ENCODE peak calls at places on chromosomes 11 and 22, in ten cellular contexts. L, V, B, K, M, S, E, W, I and O are unnamed samples. For H3K27me3, the result is how much of the 10 kb centered on the place peaks cover.

GRCh38 chr11:47257518-47258316 is at the start of gene NR1H3:
- DNase-seq in E (peak), M (peak), W (peak), I (peak), V (peak), K (peak), S (peak), B (peak), L (peak), O (peak)

GRCh38 chr22:27120036-27120435 is 462.6 kb downstream of the MIAT start:
- DNase-seq in M (no peak), B (no peak), K (no peak), S (no peak), I (no peak), E (no peak), W (no peak), L (no peak), V (no peak), O (no peak)

GRCh38 chr11:108593214-108593909 is at the start of gene EXPH5:
- DNase-seq in W (peak), V (peak), S (peak), M (peak), K (peak), E (peak), L (peak), I (peak), B (peak), O (peak)

GRCh38 chr22:35984183-35984710 is 44.4 kb downstream of the RBFOX2 start:
- DNase-seq in M (no peak), V (no peak), S (no peak), E (no peak), I (no peak), W (no peak), B (no peak), L (no peak), K (no peak), O (no peak)

GRCh38 chr22:35452351-35452781 is 52.4 kb downstream of the MCM5 start:
- DNase-seq in W (no peak), S (no peak), E (peak), V (no peak), M (no peak), I (no peak), L (no peak), B (no peak), K (no peak), O (peak)

GRCh38 chr22:40302149-40302548 is 44.2 kb upstream of the ADSL start:
- DNase-seq in K (no peak), L (no peak), V (no peak), B (no peak), M (no peak), E (no peak), S (no peak), W (no peak), I (no peak), O (no peak)

GRCh38 chr11:9947231-9947864 is 283.5 kb downstream of the SWAP70 start:
- DNase-seq in I (no peak), V (no peak), K (no peak), L (no peak), S (no peak), W (no peak), E (no peak), B (no peak), M (no peak), O (no peak)

GRCh38 chr11:31340903-31341572 is 28.5 kb downstream of the DCDC1 start:
- DNase-seq in K (peak), I (no peak), W (peak), V (no peak), S (no peak), E (no peak), M (no peak), L (no peak), B (peak), O (no peak)

GRCh38 chr11:134358165-134358852 is 26.5 kb downstream of the GLB1L2 start:
- DNase-seq in B (no peak), I (no peak), L (no peak), E (no peak), V (no peak), K (no peak), M (no peak), S (no peak), W (no peak), O (no peak)

GRCh38 chr11:71302911-71303310 is 50.5 kb upstream of the SHANK2 start:
- DNase-seq in M (no peak), B (no peak), I (no peak), E (no peak), V (no peak), S (no peak), W (no peak), K (no peak), L (no peak), O (peak)

GRCh38 chr11:1563149-1563638 is 8.9 kb downstream of the DUSP8 start:
- DNase-seq in L (no peak), M (no peak), I (no peak), S (no peak), E (no peak), W (no peak), B (no peak), V (no peak), K (no peak), O (no peak)

GRCh38 chr11:6663794-6664478 is 8.3 kb upstream of the DCHS1 start:
- DNase-seq in V (no peak), M (no peak), B (no peak), L (no peak), S (no peak), I (no peak), E (no peak), W (no peak), K (no peak), O (no peak)

GRCh38 chr11:117792992-117793391 is 4.0 kb downstream of the DSCAML1 start:
- DNase-seq in S (no peak), B (no peak), L (no peak), K (no peak), V (no peak), E (no peak), I (no peak), M (no peak), W (no peak), O (no peak)

GRCh38 chr11:113675003-113675471 is 31.1 kb downstream of the TMPRSS5 start:
- DNase-seq in I (no peak), L (no peak), M (no peak), V (no peak), E (no peak), S (no peak), K (no peak), B (no peak), W (peak), O (no peak)

GRCh38 chr11:72223615-72224586 is 666 bp upstream of the INPPL1 start:
- DNase-seq in W (peak), V (peak), M (peak), B (no peak), S (peak), E (peak), I (peak), K (peak), L (peak), O (peak)

GRCh38 chr11:1488575-1489180 is 2.1 kb upstream of the MOB2 start:
- DNase-seq in B (no peak), E (no peak), L (no peak), S (peak), M (peak), I (no peak), W (no peak), V (no peak), K (no peak), O (no peak)

GRCh38 chr11:48154162-48154561 is 62.4 kb upstream of the OR4B1 start:
- DNase-seq in M (no peak), K (no peak), B (no peak), W (no peak), S (no peak), V (no peak), I (no peak), L (no peak), E (no peak), O (no peak)

GRCh38 chr11:2862395-2862949 is 23.1 kb downstream of the CDKN1C start:
- DNase-seq in B (no peak), E (no peak), V (no peak), S (no peak), I (no peak), M (no peak), L (no peak), K (no peak), W (no peak), O (no peak)

GRCh38 chr22:28373841-28374240 is 305.8 kb downstream of the TTC28 start:
- DNase-seq in S (no peak), I (no peak), M (no peak), W (no peak), E (no peak), B (no peak), L (no peak), K (no peak), V (no peak), O (no peak)

GRCh38 chr11:93929407-93929806 is 79.0 kb upstream of the VSTM5 start:
- DNase-seq in I (no peak), K (no peak), W (no peak), E (no peak), B (no peak), L (no peak), S (no peak), V (no peak), M (no peak), O (no peak)

GRCh38 chr11:106101797-106102196 is 24.3 kb downstream of the AASDHPPT start:
- DNase-seq in K (no peak), L (no peak), S (no peak), I (no peak), W (no peak), B (no peak), M (no peak), V (no peak), E (no peak), O (no peak)

GRCh38 chr11:408154-409007 is 6.4 kb downstream of the SIGIRR start:
- DNase-seq in M (no peak), E (no peak), B (no peak), L (no peak), V (no peak), S (no peak), W (no peak), K (no peak), I (no peak), O (no peak)

GRCh38 chr11:95522871-95523270 is 266.7 kb downstream of the FAM76B start:
- DNase-seq in L (no peak), I (no peak), E (no peak), B (no peak), K (no peak), V (no peak), W (no peak), S (no peak), M (no peak), O (no peak)

GRCh38 chr22:28582806-28583205 is 96.8 kb downstream of the TTC28 start:
- DNase-seq in I (no peak), S (no peak), K (no peak), M (no peak), E (no peak), B (no peak), V (no peak), W (no peak), L (no peak), O (no peak)

GRCh38 chr11:125114518-125114917 is 3.1 kb upstream of the TMEM218 start:
- DNase-seq in I (no peak), K (peak), E (no peak), M (no peak), S (no peak), L (no peak), W (no peak), V (no peak), B (peak), O (no peak)

GRCh38 chr11:125797641-125798040 is 9.7 kb downstream of the PATE3 start:
- DNase-seq in B (no peak), L (no peak), M (no peak), S (no peak), V (no peak), W (no peak), E (no peak), I (no peak), K (no peak), O (no peak)

GRCh38 chr11:4636962-4637661 is at the start of gene OR51D1:
- DNase-seq in K (peak), E (peak), M (peak), V (peak), I (peak), B (peak), L (peak), S (peak), W (peak), O (peak)

GRCh38 chr11:67354314-67355022 is 1.1 kb upstream of the POLD4 start:
- DNase-seq in S (peak), E (peak), I (peak), W (peak), V (no peak), M (peak), B (peak), K (peak), L (peak), O (peak)

GRCh38 chr11:60194511-60194910 is 11.6 kb upstream of the MS4A6A start:
- DNase-seq in L (no peak), M (no peak), K (no peak), W (no peak), V (no peak), I (no peak), S (no peak), E (no peak), B (no peak), O (no peak)
- TF ChIP-seq POLR2A in L (no peak), M (no peak), K (no peak), W (no peak), V (no peak), I (no peak), S (no peak), E (no peak), B (no peak), O (no peak)

DNA sequence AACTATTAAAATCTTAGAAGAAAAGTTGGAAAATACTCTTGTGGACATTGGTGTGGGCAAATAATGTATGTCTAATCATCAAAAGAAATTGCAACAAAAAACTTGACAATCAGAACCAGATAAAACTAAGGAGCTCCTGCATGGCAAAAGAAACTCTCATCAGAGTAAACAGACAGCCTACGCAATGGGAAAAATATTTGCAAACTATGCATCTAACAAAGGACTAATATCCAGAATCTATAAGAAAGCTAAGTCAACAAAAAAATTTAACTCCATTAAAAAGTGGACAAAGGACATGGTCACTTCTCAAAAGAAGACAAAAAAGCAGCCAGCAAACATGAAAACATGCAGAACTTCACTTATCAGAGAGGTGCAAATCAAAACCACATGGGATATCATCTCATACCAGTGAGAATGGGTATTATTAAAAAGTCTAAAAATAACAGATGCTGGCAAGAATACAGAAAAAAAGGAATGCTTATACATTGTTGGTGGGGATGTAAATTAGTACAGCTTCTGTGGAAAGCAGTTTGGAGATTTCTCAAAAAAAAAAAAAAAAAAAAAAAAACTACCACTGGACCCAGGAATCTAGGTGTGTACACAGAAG is 99.7 kb upstream of the TOP3B start:
- DNase-seq in I (no peak), V (no peak), E (no peak), L (no peak), S (no peak), B (no peak), K (no peak), M (no peak), W (no peak), O (no peak)
- H3K27me3 ChIP-seq in I (under half), V (under half), E (under half), L (under half), S (under half), B (under half), K (under half), M (under half), W (under half), O (under half)

GRCh38 chr11:75508051-75508561 is 17.6 kb downstream of the GDPD5 start:
- DNase-seq in E (no peak), M (no peak), L (no peak), B (no peak), W (no peak), I (no peak), K (no peak), V (no peak), S (no peak), O (no peak)
- TF ChIP-seq CTCF in E (no peak), M (no peak), L (no peak), B (no peak), W (no peak), I (no peak), K (no peak), V (no peak), S (no peak), O (no peak)

DNA sequence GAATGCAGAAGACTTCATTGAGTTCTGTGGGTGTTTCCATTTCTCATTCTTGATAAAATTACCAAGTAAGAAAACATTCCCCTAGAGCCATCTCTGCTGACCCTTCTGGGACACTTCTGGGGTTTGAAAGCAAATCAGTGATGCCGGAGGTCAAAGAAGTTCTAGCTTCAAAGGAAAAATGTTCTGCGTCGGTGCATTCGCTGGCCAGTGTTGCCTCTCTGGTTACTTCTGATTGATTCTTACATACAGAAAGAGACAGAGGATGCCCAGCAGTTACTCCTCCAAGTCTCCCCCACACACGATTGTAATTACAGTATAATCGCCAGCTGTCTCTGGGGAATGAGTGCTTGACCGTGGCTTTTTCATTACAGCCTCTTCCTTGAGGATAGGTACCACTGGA is 150.9 kb downstream of the SNX19 start:
- DNase-seq in K (no peak), M (no peak), B (no peak), L (no peak), I (no peak), V (no peak), W (no peak), E (no peak), S (no peak), O (no peak)
- TF ChIP-seq POLR2A in K (no peak), M (no peak), B (no peak), L (no peak), I (no peak), V (no peak), W (no peak), E (no peak), S (no peak), O (no peak)

GRCh38 chr22:37002633-37003032 is 16.6 kb downstream of the TST start:
- DNase-seq in W (no peak), E (no peak), S (no peak), L (no peak), V (no peak), K (no peak), M (no peak), I (no peak), B (no peak), O (no peak)
- H3K27me3 ChIP-seq in W (under half), E (under half), S (under half), L (under half), V (under half), K (under half), M (under half), I (under half), B (under half), O (under half)

GRCh38 chr11:61890536-61891330 is 612 bp downstream of the FADS3 start:
- DNase-seq in M (peak), W (peak), B (peak), E (peak), L (peak), K (peak), S (peak), V (no peak), I (peak), O (no peak)
- TF ChIP-seq CTCF in M (peak), W (peak), B (peak), E (no peak), L (peak), K (peak), S (no peak), V (no peak), I (no peak), O (no peak)

DNA sequence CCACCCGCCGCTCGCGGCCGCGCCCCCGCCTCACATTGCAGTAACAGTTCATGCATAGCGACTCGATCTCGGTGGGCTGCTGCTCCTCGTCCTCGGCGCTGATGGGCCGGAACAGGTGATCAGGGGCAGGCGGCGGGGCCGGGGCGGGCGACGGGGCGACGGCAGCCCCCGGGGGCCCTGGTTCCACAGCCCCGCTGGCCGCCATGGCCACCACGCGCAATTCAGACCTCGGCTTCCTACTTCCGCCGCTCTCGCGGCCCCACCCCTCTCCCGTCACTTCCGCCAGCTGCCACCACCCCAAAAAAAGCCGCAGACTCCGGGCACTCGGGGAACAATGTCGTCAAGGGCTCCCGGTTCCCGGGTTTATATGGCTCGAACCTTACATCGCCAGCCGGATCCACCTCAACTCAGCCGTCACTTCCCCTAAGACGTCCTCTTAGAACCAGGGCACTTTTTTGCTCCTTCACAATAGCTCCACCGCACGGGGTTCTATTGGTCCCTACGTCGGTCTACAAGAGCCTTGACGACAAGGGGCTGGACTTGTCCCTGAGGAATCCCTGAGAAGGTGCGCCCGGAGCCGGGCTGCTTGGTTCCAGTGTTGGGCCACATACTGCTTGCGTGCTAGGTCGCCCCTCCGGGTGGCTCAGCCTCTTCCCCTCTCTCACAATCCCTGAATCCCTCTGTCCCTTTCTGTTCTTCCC is at the start of gene ZPR1:
- DNase-seq in W (peak), B (peak), V (peak), L (peak), M (peak), S (peak), K (peak), I (peak), E (peak), O (peak)
- TF ChIP-seq POLR2A in W (peak), B (peak), V (no peak), L (peak), M (peak), S (peak), K (peak), I (peak), E (peak), O (peak)

GRCh38 chr11:22343411-22344032 is 5.3 kb downstream of the SLC17A6 start:
- DNase-seq in M (no peak), B (no peak), E (no peak), S (no peak), W (no peak), V (no peak), L (no peak), I (no peak), K (no peak), O (no peak)
- H3K27me3 ChIP-seq in M (half or more), B (under half), E (half or more), S (under half), W (under half), V (under half), L (half or more), I (under half), K (under half), O (under half)

GRCh38 chr11:97269527-97269926 is 879.7 kb downstream of the JRKL start:
- DNase-seq in M (no peak), L (no peak), E (no peak), V (no peak), I (no peak), B (peak), K (no peak), S (no peak), W (no peak), O (no peak)
- TF ChIP-seq CTCF in M (no peak), L (no peak), E (no peak), V (no peak), I (no peak), B (peak), K (peak), S (no peak), W (no peak), O (no peak)

DNA sequence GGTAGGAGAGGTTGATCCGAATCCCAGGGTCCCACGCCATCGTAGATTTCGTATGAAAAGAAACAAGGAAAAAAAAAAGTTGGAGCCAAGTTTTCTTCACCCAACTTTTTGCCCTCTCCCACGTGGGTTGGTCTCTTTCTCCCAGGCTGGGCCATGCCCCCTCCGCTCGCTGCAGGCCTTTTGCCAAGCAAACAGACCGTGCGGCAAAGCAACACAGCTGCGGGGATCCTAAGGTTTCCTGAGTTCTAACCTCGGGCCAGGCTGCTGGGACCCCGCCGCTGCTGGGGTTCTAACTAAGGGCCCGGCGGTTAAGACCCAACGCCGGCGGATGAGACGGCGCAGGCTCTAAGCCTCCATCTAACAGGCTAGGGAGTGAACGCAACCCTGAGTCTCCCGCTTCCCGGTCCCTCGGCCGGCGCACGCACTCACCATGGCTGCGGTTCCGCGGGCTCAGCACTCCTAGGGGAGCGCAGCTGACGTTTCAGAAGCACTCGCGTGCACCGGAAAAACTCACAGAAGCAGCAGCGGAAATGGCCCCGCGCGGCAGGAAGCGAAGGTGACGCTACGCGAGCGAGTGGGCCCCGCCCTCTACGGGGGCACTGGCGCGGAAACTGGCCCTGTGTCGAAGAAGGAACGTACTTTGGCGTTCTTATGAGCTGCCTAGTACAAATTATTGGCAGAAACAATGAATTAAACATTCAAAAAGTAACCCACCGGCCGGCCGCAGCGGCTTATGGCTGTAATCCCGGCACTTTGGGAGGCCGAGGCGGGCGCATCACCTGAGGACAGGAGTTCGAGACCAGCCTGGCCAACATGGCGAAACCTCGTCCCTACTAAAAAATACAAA is at the start of gene SNU13:
- DNase-seq in W (peak), S (peak), M (peak), L (peak), E (peak), B (peak), K (peak), V (peak), I (peak), O (peak)
- TF ChIP-seq POLR2A in W (peak), S (peak), M (peak), L (peak), E (peak), B (peak), K (peak), V (no peak), I (peak), O (no peak)